ENCODE peak calls at places on chromosome 5, in ten cellular contexts. K is HCT116, W is mucosa of descending colon, A is body of pancreas, L is fibroblast of the aortic adventitia, I is ovary, Y is thoracic aorta, R is left ventricle myocardium inferior, X is foreskin fibroblast, F is astrocyte of the spinal cord. J is an unnamed sample.

GRCh38 chr5:65035212-65036206 is 266.8 kb downstream of the CWC27 start:
- DNase-seq in K (peak; percentile 69), W (peak; percentile 90), A (peak; percentile 92), L (peak; percentile 96), I (peak; percentile 93), Y (peak; percentile 59), R (peak; percentile 90), X (peak; percentile 95), F (peak; percentile 94), J (peak; percentile 71)

GRCh38 chr5:67262956-67263355 is 66.4 kb upstream of the CD180 start:
- DNase-seq in K (no peak), W (no peak), A (no peak), L (peak; percentile 73), I (no peak), Y (no peak), R (no peak), X (no peak), F (no peak), J (no peak)

GRCh38 chr5:80139573-80139972 is 104.4 kb downstream of the THBS4 start:
- DNase-seq in K (no peak), W (no peak), A (no peak), L (no peak), I (no peak), Y (no peak), R (no peak), X (no peak), F (no peak), J (no peak)

GRCh38 chr5:167447466-167447865 is 844.0 kb upstream of the WWC1 start:
- DNase-seq in K (no peak), W (no peak), A (no peak), L (no peak), I (no peak), Y (no peak), R (no peak), X (no peak), F (no peak), J (no peak)

GRCh38 chr5:169628891-169629290 is 8.2 kb upstream of the DOCK2 start:
- DNase-seq in K (no peak), W (no peak), A (no peak), L (peak; percentile 51), I (no peak), Y (no peak), R (no peak), X (peak; percentile 94), F (peak; percentile 66), J (peak; percentile 36)

GRCh38 chr5:34055671-34056070 is 12.7 kb upstream of the C1QTNF3 start:
- DNase-seq in K (no peak), W (no peak), A (no peak), L (no peak), I (no peak), Y (no peak), R (no peak), X (no peak), F (no peak), J (no peak)

GRCh38 chr5:180825768-180826525 is 23.3 kb upstream of the MGAT1 start:
- DNase-seq in K (no peak), W (no peak), A (peak; percentile 94), L (peak; percentile 84), I (no peak), Y (peak; percentile 54), R (no peak), X (peak; percentile 91), F (peak; percentile 44), J (no peak)

GRCh38 chr5:54656261-54656728 is 138.7 kb downstream of the SNX18 start:
- DNase-seq in K (no peak), W (no peak), A (peak; percentile 31), L (peak; percentile 90), I (no peak), Y (no peak), R (no peak), X (no peak), F (no peak), J (no peak)

GRCh38 chr5:146306838-146307237 is 31.8 kb upstream of the POU4F3 start:
- DNase-seq in K (no peak), W (no peak), A (no peak), L (no peak), I (no peak), Y (no peak), R (no peak), X (no peak), F (no peak), J (no peak)

GRCh38 chr5:17089690-17090089 is 127.7 kb upstream of the BASP1 start:
- DNase-seq in K (no peak), W (no peak), A (no peak), L (peak; percentile 57), I (no peak), Y (no peak), R (no peak), X (peak; percentile 73), F (no peak), J (no peak)

GRCh38 chr5:16902846-16903245 is 33.2 kb downstream of the MYO10 start:
- DNase-seq in K (no peak), W (no peak), A (peak; percentile 80), L (peak; percentile 56), I (no peak), Y (no peak), R (no peak), X (peak; percentile 61), F (no peak), J (no peak)

GRCh38 chr5:54904425-54904824 is 81.0 kb downstream of the ESM1 start:
- DNase-seq in K (no peak), W (no peak), A (no peak), L (peak; percentile 76), I (no peak), Y (no peak), R (no peak), X (peak; percentile 86), F (peak; percentile 58), J (peak; percentile 34)

GRCh38 chr5:669111-669841 is 23.9 kb downstream of the TPPP start:
- DNase-seq in K (no peak), W (no peak), A (peak; percentile 56), L (no peak), I (no peak), Y (no peak), R (no peak), X (no peak), F (no peak), J (no peak)

DNA sequence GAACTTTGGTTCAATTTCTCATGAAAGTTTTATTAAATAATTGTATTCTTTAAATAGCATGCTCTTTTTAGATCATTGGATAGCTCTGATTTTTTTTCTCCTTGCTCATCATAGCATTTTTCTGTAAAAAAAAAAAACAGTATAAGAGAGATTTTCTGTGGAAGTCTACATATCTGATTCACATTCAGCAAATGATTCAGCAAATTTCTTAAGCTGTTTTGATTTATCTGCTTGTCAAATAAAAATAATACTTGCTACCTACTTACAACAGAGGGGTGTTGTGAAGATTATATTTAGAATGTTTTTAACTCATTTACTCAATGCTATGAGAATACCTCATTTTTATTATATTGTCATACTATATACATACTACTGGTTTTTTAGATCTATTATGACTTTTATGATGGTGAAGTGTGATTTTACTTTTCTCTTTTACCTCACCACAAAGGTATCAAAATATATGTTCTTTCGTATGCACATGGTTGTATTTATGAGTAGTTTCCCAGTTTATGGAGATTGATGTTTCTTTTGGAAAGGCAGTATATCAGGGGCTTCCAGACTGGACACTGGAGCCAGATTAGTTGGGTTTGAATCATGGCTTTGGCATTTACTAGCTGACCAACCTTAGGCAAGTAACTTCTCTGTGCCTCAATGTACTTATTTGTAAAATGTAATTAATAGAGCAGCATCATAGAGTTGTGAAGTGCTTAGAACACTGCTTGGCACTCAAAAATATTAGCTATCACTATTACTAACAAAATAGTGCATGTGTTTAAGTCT is 25.5 kb downstream of the TNPO1 start:
- DNase-seq in K (no peak), W (no peak), A (no peak), L (peak; percentile 68), I (no peak), Y (no peak), R (no peak), X (peak; percentile 45), F (peak; percentile 42), J (no peak)
- H3K4me3 ChIP-seq in K (no peak overlapping the region), W (no peak overlapping the region), A (no peak overlapping the region), L (no peak overlapping the region), I (no peak overlapping the region), Y (no peak overlapping the region), R (no peak overlapping the region), X (no peak overlapping the region), F (no peak overlapping the region), J (no peak overlapping the region)

GRCh38 chr5:35218981-35219380 is 11.3 kb downstream of the PRLR start:
- DNase-seq in K (no peak), W (no peak), A (no peak), L (no peak), I (no peak), Y (no peak), R (no peak), X (no peak), F (no peak), J (no peak)
- TF ChIP-seq CTCF in K (no peak), W (no peak), A (no peak), L (no peak), I (no peak), Y (no peak), R (no peak), X (no peak), F (no peak), J (no peak)

DNA sequence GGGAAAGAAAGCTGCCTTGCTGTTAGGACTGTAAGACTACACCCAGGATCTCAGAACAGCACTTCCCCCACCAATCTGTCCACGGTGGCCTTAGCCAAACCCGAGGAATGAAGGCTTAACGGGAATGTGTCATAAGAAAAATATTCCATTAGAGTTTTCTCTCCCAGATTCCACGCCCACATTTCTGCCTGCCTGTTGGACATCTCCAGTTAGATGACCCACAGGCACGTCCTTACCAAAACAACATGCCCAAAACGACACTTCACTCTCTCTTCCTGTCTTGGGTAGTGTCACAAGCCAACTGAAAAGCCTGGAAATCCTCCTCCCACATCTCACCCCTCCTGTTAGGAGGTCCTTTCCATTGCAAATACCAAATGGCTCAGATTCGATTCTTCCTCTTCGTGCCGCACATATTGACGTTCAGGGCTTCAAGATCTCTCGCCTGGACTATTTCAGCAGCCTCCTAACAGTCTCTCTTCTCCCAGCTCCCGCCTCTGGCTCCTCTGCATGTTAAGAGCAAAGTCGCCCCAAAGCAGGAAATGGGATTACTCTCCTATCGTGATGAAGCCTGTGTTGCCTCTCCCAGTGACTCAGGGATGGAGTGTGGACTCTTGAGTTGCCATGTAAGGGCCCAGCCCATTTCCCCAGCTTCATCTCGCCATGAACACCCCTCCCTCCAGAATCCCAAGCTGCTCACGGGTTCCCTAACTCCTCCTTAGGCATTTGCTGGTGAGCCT is 159.3 kb downstream of the NR3C1 start:
- DNase-seq in K (peak; percentile 82), W (no peak), A (peak; percentile 38), L (peak; percentile 98), I (peak; percentile 22), Y (peak; percentile 53), R (peak; percentile 43), X (peak; percentile 97), F (peak; percentile 97), J (peak; percentile 92)
- H3K4me3 ChIP-seq in K (peak overlapping the region; percentile 8), W (no peak overlapping the region), A (no peak overlapping the region), L (peak overlapping the region; percentile 53), I (no peak overlapping the region), Y (peak overlapping the region; percentile 50), R (peak overlapping the region; percentile 25), X (peak overlapping the region; percentile 16), F (no peak overlapping the region), J (peak overlapping the region; percentile 8)

DNA sequence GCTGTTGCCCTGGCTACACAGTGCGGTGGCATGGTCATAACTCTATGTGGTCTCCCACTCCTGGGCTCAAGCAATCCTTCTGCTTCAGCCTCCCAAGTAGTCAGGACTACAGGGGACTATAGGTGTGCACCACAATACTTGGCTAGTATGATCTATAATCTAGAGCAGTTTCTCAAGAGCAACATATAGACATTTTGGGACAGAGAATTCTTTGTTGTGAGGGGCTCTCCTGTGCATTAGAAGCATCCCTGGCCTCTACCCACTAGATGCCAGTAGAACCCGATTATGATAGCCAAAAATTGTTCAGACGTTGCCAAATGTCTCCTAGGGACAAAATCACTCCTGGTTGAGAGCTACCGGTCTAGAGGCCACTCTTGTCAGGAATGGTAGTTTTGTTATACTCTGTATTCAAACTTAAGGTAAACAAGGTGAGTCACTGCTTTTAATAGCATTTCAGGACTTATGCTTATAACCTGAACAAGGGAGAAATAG is 7.2 kb downstream of the ANKHD1 start:
- DNase-seq in K (no peak), W (no peak), A (no peak), L (no peak), I (no peak), Y (no peak), R (no peak), X (no peak), F (no peak), J (no peak)
- TF ChIP-seq CTCF in K (no peak), W (no peak), A (no peak), L (no peak), I (no peak), Y (no peak), R (no peak), X (no peak), F (no peak), J (no peak)